ENCODE peak calls at places on chromosomes 12 and 14, in five cellular contexts. P, W, D, A and J are unnamed samples.

GRCh38 chr12:70052931-70053497 is 190.2 kb upstream of the CNOT2 start:
- DNase-seq in P (peak; percentile 60), W (no peak), D (no peak), A (peak; percentile 55), J (no peak)

GRCh38 chr14:68962681-68963080 is 16.4 kb downstream of the ACTN1 start:
- DNase-seq in P (no peak), W (no peak), D (no peak), A (no peak), J (no peak)

GRCh38 chr14:100899841-100900771 is 3.4 kb downstream of the RTL1 start:
- DNase-seq in P (no peak), W (no peak), D (peak; percentile 43), A (no peak), J (no peak)

GRCh38 chr12:27733052-27733656 is 22.5 kb downstream of the MRPS35 start:
- DNase-seq in P (peak; percentile 36), W (no peak), D (peak; percentile 18), A (no peak), J (no peak)

GRCh38 chr14:91170504-91171121 is 56.7 kb downstream of the DGLUCY start:
- DNase-seq in P (peak; percentile 22), W (peak; percentile 52), D (no peak), A (no peak), J (no peak)

GRCh38 chr14:65230287-65230728 is 128.0 kb upstream of the MAX start:
- DNase-seq in P (no peak), W (peak; percentile 57), D (no peak), A (no peak), J (no peak)

GRCh38 chr14:68824517-68825347 is 31.9 kb upstream of the ZFP36L1 start:
- DNase-seq in P (peak; percentile 69), W (peak; percentile 89), D (peak; percentile 87), A (peak; percentile 58), J (no peak)

GRCh38 chr12:127588224-127588623 is 678.7 kb upstream of the TMEM132C start:
- DNase-seq in P (peak; percentile 96), W (no peak), D (no peak), A (peak; percentile 10), J (no peak)

GRCh38 chr12:43349863-43350262 is 202.1 kb downstream of the ADAMTS20 start:
- DNase-seq in P (peak; percentile 32), W (no peak), D (no peak), A (no peak), J (no peak)

GRCh38 chr14:105165761-105166485 is 2.7 kb downstream of the JAG2 start:
- DNase-seq in P (no peak), W (no peak), D (no peak), A (no peak), J (no peak)

GRCh38 chr12:3493225-3494049 is 2.4 kb downstream of the PRMT8 start:
- DNase-seq in P (no peak), W (peak; percentile 47), D (peak; percentile 59), A (no peak), J (no peak)

GRCh38 chr14:100406505-100407131 is 83.5 kb downstream of the SLC25A47 start:
- DNase-seq in P (peak; percentile 45), W (no peak), D (no peak), A (peak; percentile 41), J (no peak)

GRCh38 chr14:36467332-36467731 is 52.7 kb downstream of the NKX2-1 start:
- DNase-seq in P (no peak), W (no peak), D (no peak), A (no peak), J (no peak)

GRCh38 chr12:88625316-88625715 is 45.0 kb upstream of the KITLG start:
- DNase-seq in P (no peak), W (no peak), D (peak; percentile 4), A (no peak), J (no peak)

GRCh38 chr12:94172031-94172430 is 23.7 kb downstream of the PLXNC1 start:
- DNase-seq in P (no peak), W (no peak), D (no peak), A (no peak), J (no peak)

GRCh38 chr12:53381739-53382630 is 2.0 kb downstream of the SP1 start:
- DNase-seq in P (peak; percentile 47), W (peak; percentile 34), D (peak; percentile 29), A (no peak), J (no peak)
- TF ChIP-seq CTCF in P (peak; percentile 21), W (peak; percentile 44), D (peak; percentile 15), A (peak; percentile 51), J (no peak)

GRCh38 chr12:131827961-131828534 is at the start of gene MMP17:
- DNase-seq in P (peak; percentile 47), W (peak; percentile 61), D (peak; percentile 84), A (no peak), J (peak; percentile 69)
- TF ChIP-seq CTCF in P (peak; percentile 6), W (peak; percentile 29), D (no peak), A (no peak), J (no peak)

DNA sequence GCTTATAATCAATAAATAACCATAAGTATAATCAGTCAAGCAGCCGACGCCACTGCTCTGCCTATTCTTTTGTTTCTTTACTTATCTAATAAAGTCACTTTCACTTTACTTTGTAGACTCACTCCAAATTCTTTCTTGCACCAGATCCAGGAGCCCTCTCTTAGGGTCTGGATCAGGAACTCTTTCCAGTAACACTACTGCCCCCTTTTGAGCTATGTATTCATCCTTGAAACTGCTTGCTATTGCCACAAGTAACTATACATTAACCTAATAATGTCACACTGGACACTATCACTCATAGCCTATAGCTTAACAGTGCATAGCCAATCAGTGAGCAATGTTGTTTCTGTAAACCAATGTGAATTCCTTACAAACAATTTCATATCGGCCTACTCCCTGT is 2.8 kb upstream of the NID2 start:
- DNase-seq in P (no peak), W (no peak), D (no peak), A (no peak), J (no peak)
- TF ChIP-seq CTCF in P (no peak), W (peak; percentile 49), D (no peak), A (peak; percentile 32), J (no peak)

DNA sequence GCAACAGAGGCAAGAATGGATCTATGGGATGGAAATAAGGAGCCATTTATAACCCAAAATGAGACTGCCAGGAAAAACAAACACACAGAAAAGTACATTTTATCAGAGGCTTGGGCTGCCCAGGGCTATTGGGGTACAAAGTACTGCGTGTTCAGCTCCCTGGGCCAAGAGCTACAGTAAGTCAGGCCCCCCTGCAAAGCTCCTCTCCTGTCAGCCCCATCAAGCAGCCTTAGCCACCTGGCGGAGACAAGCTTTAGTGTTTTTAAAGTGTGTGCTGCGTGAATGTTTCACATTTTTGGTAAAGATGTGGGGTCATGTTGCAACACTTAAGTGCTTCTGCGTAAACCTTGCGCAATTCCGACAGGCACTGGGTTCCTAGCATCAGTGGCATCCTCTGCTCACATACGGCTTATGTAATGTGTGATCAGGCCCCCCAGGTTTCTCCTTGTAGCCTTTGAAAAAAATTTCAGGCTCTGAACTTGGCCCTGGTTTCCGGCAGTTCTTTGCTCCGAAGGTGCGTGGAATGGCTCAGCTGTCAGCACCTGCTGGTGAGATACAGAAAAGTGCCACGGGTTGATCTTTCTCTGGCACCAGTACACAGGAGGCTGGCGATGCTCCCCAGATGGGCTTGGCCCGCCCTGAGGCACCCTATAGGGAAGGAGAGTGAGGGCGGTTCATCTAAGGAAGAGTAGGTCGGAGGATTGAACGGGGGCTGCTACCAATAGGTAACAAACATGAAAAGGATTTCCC is 198.7 kb upstream of the EEA1 start:
- DNase-seq in P (peak; percentile 83), W (peak; percentile 78), D (no peak), A (peak; percentile 80), J (no peak)
- TF ChIP-seq CTCF in P (peak; percentile 28), W (peak; percentile 58), D (no peak), A (peak; percentile 35), J (no peak)

DNA sequence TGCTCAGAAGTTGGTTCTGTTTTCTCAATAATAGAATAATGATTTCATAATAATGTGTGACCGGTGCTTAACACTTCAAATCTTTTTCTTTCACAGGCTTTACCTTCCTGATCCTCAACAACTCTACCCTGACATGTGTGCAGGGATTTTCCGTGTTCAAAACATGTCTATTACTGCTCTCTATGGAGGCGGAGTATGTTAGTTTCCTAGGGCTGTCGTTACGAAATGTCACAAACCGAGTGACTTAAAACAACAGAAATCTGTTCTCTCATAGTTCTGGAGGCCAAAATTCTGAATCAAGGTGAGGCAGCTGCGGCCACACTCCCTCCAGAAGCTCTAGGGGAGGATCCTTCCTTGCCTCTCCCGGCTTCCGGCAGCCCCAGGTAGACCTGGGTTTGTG is 186.2 kb upstream of the VASH1 start:
- DNase-seq in P (no peak), W (no peak), D (no peak), A (no peak), J (no peak)
- TF ChIP-seq CTCF in P (no peak), W (no peak), D (no peak), A (no peak), J (no peak)